ENCODE peak calls at places on chromosomes 1 and 21, in five cellular contexts. E is Panc1, L is cardiac fibroblast, Q is AG10803, I is spleen. G is an unnamed sample.
A peak's percentile ranks its signal among the peaks of the same experiment; 100 is the strongest.

GRCh38 chr1:78911956-78912880 is 94.3 kb downstream of the ADGRL4 start:
- DNase-seq in I (no peak), L (peak; percentile 12), Q (peak; percentile 36), E (no peak), G (no peak)

GRCh38 chr1:209807509-209807908 is 1.6 kb upstream of the IRF6 start:
- DNase-seq in I (no peak), E (no peak), Q (no peak), L (no peak), G (no peak)

GRCh38 chr1:186574951-186575747 is 105.1 kb downstream of the PTGS2 start:
- DNase-seq in E (no peak), L (peak; percentile 91), Q (peak; percentile 77), I (no peak), G (peak; percentile 74)

GRCh38 chr1:31467005-31467674 is 54.1 kb downstream of the SERINC2 start:
- DNase-seq in I (no peak), L (no peak), E (no peak), Q (no peak), G (no peak)

GRCh38 chr21:36385909-36386642 is 884 bp downstream of the CHAF1B start:
- DNase-seq in Q (peak; percentile 23), E (no peak), L (no peak), I (no peak), G (no peak)

GRCh38 chr1:174217787-174218574 is 58.7 kb downstream of the RABGAP1L start:
- DNase-seq in Q (peak; percentile 36), E (peak; percentile 17), I (no peak), L (peak; percentile 59), G (peak; percentile 48)

GRCh38 chr1:212045981-212046380 is 10.4 kb downstream of the DTL start:
- DNase-seq in Q (peak; percentile 72), I (no peak), L (no peak), E (no peak), G (peak; percentile 49)

GRCh38 chr1:1815606-1816281 is 37.5 kb upstream of the NADK start:
- DNase-seq in Q (no peak), I (peak; percentile 38), L (no peak), E (no peak), G (no peak)

GRCh38 chr1:164707868-164708331 is 148.9 kb downstream of the PBX1 start:
- DNase-seq in L (peak; percentile 56), Q (peak; percentile 89), I (no peak), E (no peak), G (peak; percentile 93)

GRCh38 chr1:223500560-223501425 is 107.6 kb downstream of the CCDC185 start:
- DNase-seq in Q (peak; percentile 83), L (peak; percentile 87), I (no peak), E (no peak), G (peak; percentile 93)

GRCh38 chr1:213381572-213382084 is 330.6 kb downstream of the RPS6KC1 start:
- DNase-seq in L (peak; percentile 11), E (no peak), I (no peak), Q (no peak), G (no peak)

GRCh38 chr1:24978383-24979032 is 48.4 kb upstream of the RUNX3 start:
- DNase-seq in I (no peak), L (no peak), Q (no peak), E (no peak), G (no peak)

GRCh38 chr1:110136911-110137310 is 13.4 kb upstream of the SLC6A17 start:
- DNase-seq in Q (no peak), I (no peak), E (no peak), L (no peak), G (no peak)

DNA sequence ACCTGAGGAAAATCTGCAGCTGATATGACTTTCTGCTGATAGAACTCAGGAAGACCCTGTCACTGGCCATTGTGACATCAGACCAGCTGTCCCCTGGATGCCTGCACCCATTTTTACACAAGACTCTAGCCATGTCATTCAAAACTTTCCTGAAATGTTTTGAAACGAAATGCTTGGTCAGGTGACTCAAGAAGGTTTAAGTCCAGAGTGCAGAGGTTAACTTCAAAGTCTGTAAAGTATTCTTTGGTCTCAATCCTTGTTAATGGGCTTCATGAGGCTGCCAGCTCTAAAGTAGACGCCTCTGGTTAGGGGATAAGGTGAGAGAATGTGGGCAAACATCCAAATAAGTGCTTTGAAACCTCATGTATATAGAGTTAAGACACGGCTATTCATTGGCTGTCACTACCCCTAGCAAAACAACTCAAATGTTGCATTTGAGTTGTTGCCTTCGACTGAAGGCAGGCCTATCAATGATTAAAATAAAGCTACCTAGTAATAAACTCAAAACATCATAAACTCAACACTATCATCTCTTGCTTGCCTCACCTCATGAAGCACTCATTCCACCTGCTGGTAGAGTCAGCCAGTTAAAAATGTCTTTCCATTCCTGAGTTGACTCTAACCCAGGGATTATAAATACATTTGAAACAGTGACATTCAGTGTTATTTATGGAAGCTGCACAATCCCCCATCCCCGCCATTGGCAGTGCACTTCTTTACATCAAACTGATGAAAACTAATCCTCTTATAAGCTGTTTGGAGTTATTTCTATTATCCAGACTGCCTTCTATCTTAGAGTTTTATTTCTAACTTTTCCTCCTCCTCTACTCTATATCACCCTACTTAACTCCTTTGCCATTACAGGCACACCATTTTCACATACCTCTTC is 26.0 kb downstream of the RABIF start:
- DNase-seq in Q (no peak), E (no peak), L (no peak), I (no peak), G (no peak)
- TF ChIP-seq CTCF in Q (no peak), E (no peak), L (no peak), I (no peak), G (no peak)

GRCh38 chr1:247054992-247055415 is 23.6 kb downstream of the ZNF670 start:
- DNase-seq in I (no peak), E (no peak), L (peak; percentile 67), Q (no peak), G (no peak)
- TF ChIP-seq CTCF in I (no peak), E (no peak), L (no peak), Q (no peak), G (no peak)

GRCh38 chr1:58782308-58783089 is 1.3 kb downstream of the JUN start:
- DNase-seq in I (peak; percentile 95), L (peak; percentile 62), E (no peak), Q (peak; percentile 48), G (peak; percentile 23)
- TF ChIP-seq CTCF in I (peak; percentile 23), L (no peak), E (peak; percentile 62), Q (no peak), G (no peak)

DNA sequence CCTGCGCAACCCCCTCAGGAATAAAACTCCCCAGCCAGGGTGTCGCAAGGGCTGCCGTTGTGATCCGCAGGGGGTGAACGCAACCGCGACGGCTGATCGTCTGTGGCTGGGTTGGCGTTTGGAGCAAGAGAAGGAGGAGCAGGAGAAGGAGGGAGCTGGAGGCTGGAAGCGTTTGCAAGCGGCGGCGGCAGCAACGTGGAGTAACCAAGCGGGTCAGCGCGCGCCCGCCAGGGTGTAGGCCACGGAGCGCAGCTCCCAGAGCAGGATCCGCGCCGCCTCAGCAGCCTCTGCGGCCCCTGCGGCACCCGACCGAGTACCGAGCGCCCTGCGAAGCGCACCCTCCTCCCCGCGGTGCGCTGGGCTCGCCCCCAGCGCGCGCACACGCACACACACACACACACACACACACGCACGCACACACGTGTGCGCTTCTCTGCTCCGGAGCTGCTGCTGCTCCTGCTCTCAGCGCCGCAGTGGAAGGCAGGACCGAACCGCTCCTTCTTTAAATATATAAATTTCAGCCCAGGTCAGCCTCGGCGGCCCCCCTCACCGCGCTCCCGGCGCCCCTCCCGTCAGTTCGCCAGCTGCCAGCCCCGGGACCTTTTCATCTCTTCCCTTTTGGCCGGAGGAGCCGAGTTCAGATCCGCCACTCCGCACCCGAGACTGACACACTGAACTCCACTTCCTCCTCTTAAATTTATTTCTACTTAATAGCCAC is 696 bp downstream of the TGFB2 start:
- DNase-seq in I (peak; percentile 89), Q (peak; percentile 73), L (peak; percentile 83), E (no peak), G (peak; percentile 66)
- TF ChIP-seq CTCF in I (no peak), Q (no peak), L (peak; percentile 3), E (no peak), G (no peak)

DNA sequence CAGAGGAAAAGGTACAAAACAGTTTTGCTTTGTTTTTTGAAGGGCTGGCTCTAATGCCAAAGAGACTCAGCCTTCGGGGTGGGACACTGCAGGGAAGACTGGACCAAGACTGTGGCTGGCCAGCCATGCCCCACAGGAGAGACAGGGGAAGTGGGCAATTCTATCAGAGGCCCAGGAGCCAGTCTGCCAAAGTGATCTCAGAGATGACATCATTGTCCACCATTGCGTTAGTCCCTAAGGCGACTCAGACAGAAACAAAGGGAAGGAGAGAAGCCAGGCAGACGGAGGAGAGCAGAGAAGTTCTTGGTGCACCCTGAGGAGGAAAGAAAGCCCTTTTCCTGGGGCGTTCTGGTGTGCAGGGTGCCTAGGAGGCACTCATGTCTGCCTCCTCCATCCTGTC is 26.4 kb downstream of the OPTC start:
- DNase-seq in Q (peak; percentile 66), E (no peak), L (peak; percentile 74), I (no peak), G (peak; percentile 40)
- TF ChIP-seq CTCF in Q (no peak), E (no peak), L (no peak), I (no peak), G (no peak)

DNA sequence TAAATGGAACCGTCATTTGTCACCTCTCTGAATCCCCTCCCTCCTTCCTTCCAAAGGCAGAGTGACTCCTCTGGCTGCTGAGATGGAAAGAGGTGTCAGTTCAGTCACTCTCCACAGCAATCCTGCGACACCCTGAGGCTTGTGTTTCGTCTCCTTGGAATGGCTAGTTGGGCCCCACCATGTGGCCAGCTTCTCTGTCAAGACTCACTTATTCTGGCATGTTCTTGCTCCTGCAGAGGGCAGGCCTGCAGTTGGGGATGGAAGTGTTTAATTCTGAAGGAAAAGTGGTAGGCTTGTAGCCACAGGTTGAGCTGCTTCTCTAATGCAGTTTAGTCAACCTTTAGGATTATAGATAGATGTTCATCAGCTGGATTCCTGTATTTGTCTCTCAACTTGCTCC is 149.6 kb downstream of the LMO4 start:
- DNase-seq in L (peak; percentile 23), Q (peak; percentile 13), I (no peak), E (no peak), G (no peak)
- TF ChIP-seq CTCF in L (no peak), Q (no peak), I (no peak), E (peak; percentile 25), G (peak; percentile 17)

GRCh38 chr1:188365874-188366273 is 1537.1 kb downstream of the PLA2G4A start:
- DNase-seq in Q (no peak), E (no peak), L (no peak), I (no peak), G (no peak)
- TF ChIP-seq CTCF in Q (no peak), E (no peak), L (no peak), I (no peak), G (peak; percentile 25)

DNA sequence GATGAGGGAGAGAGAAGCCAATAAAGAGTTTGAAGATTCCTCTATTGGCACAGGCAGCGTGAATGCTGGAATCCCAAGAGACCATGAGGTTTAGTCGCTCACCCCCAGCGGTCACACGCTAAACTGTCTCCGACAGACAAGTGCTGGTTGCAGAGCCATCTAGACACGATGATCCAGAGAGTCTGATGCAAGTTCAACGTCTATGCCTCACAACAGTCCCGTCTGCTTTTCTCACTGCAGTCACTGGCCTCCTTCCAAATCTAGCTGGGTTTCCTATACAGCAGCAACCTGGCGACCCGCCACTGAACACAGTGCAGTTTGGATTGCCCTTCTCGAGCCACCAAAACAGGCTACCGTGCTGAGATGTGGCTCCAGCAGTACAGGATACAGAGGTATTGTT is 98.6 kb upstream of the KRTAP19-8 start:
- DNase-seq in I (no peak), L (peak; percentile 82), Q (peak; percentile 19), E (no peak), G (no peak)
- TF ChIP-seq CTCF in I (no peak), L (peak; percentile 15), Q (no peak), E (no peak), G (no peak)

G was measured in HFFc6.